ENCODE peak calls at places on chromosomes 13 and 19, in eight cellular contexts. D is lower leg skin; K is PC-3; E is cardiac fibroblast; R is CD8-positive, alpha-beta memory T cell; F is hepatocyte; W is AG10803; J is upper lobe of right lung. Z is an unnamed sample.

GRCh38 chr13:113842336-113843062 is 21.4 kb downstream of the GAS6 start:
- DNase-seq in R (no peak), E (no peak), K (no peak), D (no peak), W (no peak), F (no peak), J (peak), Z (no peak)

GRCh38 chr13:95676775-95677563 is at the start of gene DNAJC3:
- DNase-seq in K (peak), D (peak), R (peak), J (peak), W (peak), E (peak), F (peak), Z (peak)

GRCh38 chr19:43934985-43935708 is at the start of gene ZNF45:
- DNase-seq in R (peak), W (peak), F (peak), E (peak), K (peak), D (peak), J (peak), Z (peak)

GRCh38 chr13:99434258-99434788 is 66.9 kb upstream of the TM9SF2 start:
- DNase-seq in E (no peak), W (no peak), R (peak), K (no peak), D (no peak), F (peak), J (no peak), Z (no peak)

GRCh38 chr13:90015565-90016507 is 1331.7 kb upstream of the MIR17HG start:
- DNase-seq in R (no peak), F (no peak), J (no peak), W (no peak), K (peak), E (peak), D (no peak), Z (no peak)

GRCh38 chr13:98681017-98681416 is 71.5 kb downstream of the SLC15A1 start:
- DNase-seq in E (no peak), R (no peak), F (no peak), W (no peak), D (no peak), J (no peak), K (no peak), Z (no peak)

GRCh38 chr19:49443366-49444099 is 2.2 kb upstream of the SLC17A7 start:
- DNase-seq in F (peak), W (peak), J (peak), E (peak), D (peak), R (peak), K (peak), Z (peak)

GRCh38 chr13:106337096-106337495 is 198.4 kb downstream of the EFNB2 start:
- DNase-seq in K (peak), W (no peak), J (no peak), D (no peak), F (no peak), E (peak), R (no peak), Z (no peak)

GRCh38 chr13:34863360-34864135 is 78.5 kb upstream of the NBEA start:
- DNase-seq in E (peak), F (peak), W (peak), D (no peak), K (peak), J (no peak), R (no peak), Z (peak)

GRCh38 chr13:75685239-75685697 is 49.1 kb downstream of the LMO7 start:
- DNase-seq in K (peak), E (peak), D (no peak), R (no peak), F (no peak), J (no peak), W (peak), Z (peak)

GRCh38 chr13:64075543-64076271 is 2660.1 kb upstream of the PCDH20 start:
- DNase-seq in R (no peak), D (no peak), F (no peak), K (no peak), W (no peak), E (no peak), J (no peak), Z (no peak)

GRCh38 chr13:50081106-50081898 is 66.1 kb downstream of the KCNRG start:
- DNase-seq in D (peak), F (peak), W (no peak), J (peak), E (no peak), K (no peak), R (no peak), Z (no peak)

GRCh38 chr13:50080856-50081105 is 65.5 kb downstream of the KCNRG start:
- DNase-seq in F (no peak), R (peak), E (peak), D (no peak), K (no peak), W (no peak), J (no peak), Z (peak)

GRCh38 chr13:50079278-50080157 is 64.3 kb downstream of the KCNRG start:
- DNase-seq in F (no peak), W (no peak), R (no peak), E (peak), D (no peak), J (no peak), K (no peak), Z (peak)

GRCh38 chr13:50080158-50080855 is 65.1 kb downstream of the KCNRG start:
- DNase-seq in R (peak), W (peak), J (no peak), F (peak), E (peak), K (no peak), D (no peak), Z (peak)

GRCh38 chr13:50078512-50079277 is 63.5 kb downstream of the KCNRG start:
- DNase-seq in D (no peak), K (no peak), F (no peak), E (no peak), R (no peak), J (no peak), W (no peak), Z (peak)
- H3K4me3 ChIP-seq in D (no peak), K (peak), F (peak), E (peak), R (peak), J (peak), W (peak), Z (peak)

DNA sequence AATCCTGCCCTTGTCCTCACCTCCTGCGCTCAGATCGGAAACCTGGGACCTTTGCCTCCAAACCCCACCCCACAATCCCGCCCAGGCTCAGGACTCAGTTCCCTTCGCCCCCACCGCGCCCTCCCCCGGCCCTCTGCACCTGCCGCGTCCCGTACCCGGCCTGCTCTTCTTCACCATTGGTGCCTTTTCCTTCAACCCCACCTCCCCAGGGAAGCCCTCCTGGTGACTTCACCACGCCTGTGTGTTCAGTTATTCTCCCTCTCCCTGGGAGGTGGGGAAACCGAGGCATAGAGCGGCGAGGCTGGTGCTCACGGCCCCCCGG is 19.3 kb upstream of the TCF3 start:
- DNase-seq in J (no peak), F (no peak), K (no peak), R (no peak), W (no peak), D (no peak), E (no peak), Z (no peak)
- H3K4me3 ChIP-seq in J (no peak), F (peak), K (peak), R (no peak), W (no peak), D (no peak), E (no peak), Z (no peak)

GRCh38 chr19:48330012-48330681 is 4.8 kb downstream of the EMP3 start:
- DNase-seq in D (peak), W (no peak), K (no peak), F (peak), R (peak), J (peak), E (no peak), Z (no peak)

GRCh38 chr19:48329167-48329891 is 4.0 kb downstream of the EMP3 start:
- DNase-seq in F (peak), J (no peak), E (peak), D (peak), K (peak), W (peak), R (peak), Z (peak)

GRCh38 chr19:48333467-48334384 is 8.4 kb downstream of the EMP3 start:
- DNase-seq in K (peak), E (peak), J (peak), D (peak), R (peak), F (peak), W (peak), Z (peak)

GRCh38 chr19:48332662-48333466 is 7.5 kb downstream of the EMP3 start:
- DNase-seq in R (peak), F (peak), K (peak), D (peak), J (peak), W (peak), E (peak), Z (peak)

DNA sequence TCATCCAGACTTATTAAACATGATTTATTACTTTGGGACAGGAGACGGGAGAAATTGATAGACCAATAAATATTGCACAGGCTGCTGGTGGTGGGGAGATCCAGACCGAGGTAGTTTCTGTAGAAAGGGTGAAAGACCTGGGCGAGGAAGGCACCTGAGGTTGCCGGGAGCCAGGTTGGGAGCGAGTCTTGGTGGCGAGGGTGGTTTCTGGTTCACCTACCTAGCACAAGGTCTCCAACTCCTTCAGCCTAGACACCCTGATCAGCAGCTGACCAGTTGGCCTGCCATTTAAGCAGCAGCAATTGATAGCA is 7.0 kb downstream of the EMP3 start:
- DNase-seq in F (no peak), R (no peak), D (no peak), K (no peak), W (no peak), E (no peak), J (no peak), Z (no peak)
- H3K4me3 ChIP-seq in F (no peak), R (peak), D (no peak), K (peak), W (no peak), E (no peak), J (peak), Z (no peak)

GRCh38 chr19:36113425-36113824 is 1.2 kb downstream of the POLR2I start:
- DNase-seq in K (no peak), W (no peak), E (no peak), J (no peak), F (no peak), D (no peak), R (no peak), Z (no peak)
- H3K4me3 ChIP-seq in K (peak), W (peak), E (peak), J (peak), F (peak), D (no peak), R (peak), Z (peak)

Z was measured in fibroblast of the aortic adventitia.